ENCODE peak calls at places on chromosomes 12 and 14, in ten cellular contexts. Y, E, M, B, O, I, J, Z, R and V are unnamed samples.

GRCh38 chr12:15220961-15221885 is at the start of gene RERG:
- DNase-seq in Y (peak), B (peak), R (peak), M (peak), O (peak), J (peak), E (peak), I (peak), Z (peak), V (peak)

GRCh38 chr12:38728894-38729293 is 176.5 kb downstream of the CPNE8 start:
- DNase-seq in R (no peak), E (no peak), B (no peak), I (no peak), J (no peak), M (no peak), Z (no peak), O (no peak), Y (no peak), V (no peak)

GRCh38 chr12:10388611-10389010 is 1.2 kb downstream of the KLRK1 start:
- DNase-seq in O (no peak), Z (no peak), E (no peak), B (no peak), Y (no peak), R (no peak), I (no peak), M (no peak), J (no peak), V (no peak)

GRCh38 chr12:91778091-91778819 is 367.4 kb downstream of the BTG1 start:
- DNase-seq in M (no peak), Y (peak), B (no peak), O (no peak), R (peak), J (peak), I (no peak), Z (peak), E (no peak), V (no peak)

GRCh38 chr12:127640181-127640886 is 626.6 kb upstream of the TMEM132C start:
- DNase-seq in Z (no peak), Y (no peak), J (no peak), I (no peak), M (no peak), E (no peak), B (no peak), R (peak), O (peak), V (no peak)

GRCh38 chr14:64000749-64001148 is 147.9 kb downstream of the SYNE2 start:
- DNase-seq in M (no peak), O (no peak), Y (no peak), E (no peak), I (no peak), R (no peak), J (no peak), B (no peak), Z (no peak), V (no peak)

GRCh38 chr14:56118611-56119181 is 485 bp downstream of the PELI2 start:
- DNase-seq in O (no peak), Y (no peak), I (peak), R (no peak), Z (peak), B (no peak), E (peak), J (peak), M (peak), V (peak)

GRCh38 chr14:55448146-55448614 is 7.8 kb upstream of the TBPL2 start:
- DNase-seq in E (no peak), B (no peak), Z (peak), M (peak), Y (peak), J (peak), I (peak), R (peak), O (peak), V (no peak)

GRCh38 chr14:74620497-74620921 is 8.5 kb upstream of the LTBP2 start:
- DNase-seq in R (peak), I (no peak), M (no peak), Z (no peak), B (no peak), O (peak), J (peak), E (no peak), Y (peak), V (no peak)

GRCh38 chr14:54776361-54777001 is 126.1 kb downstream of the GCH1 start:
- DNase-seq in J (no peak), B (no peak), Z (no peak), M (peak), R (peak), Y (no peak), E (peak), O (peak), I (no peak), V (peak)

GRCh38 chr12:45577844-45578399 is 151.6 kb upstream of the ARID2 start:
- DNase-seq in R (no peak), Y (no peak), O (no peak), B (no peak), Z (no peak), E (no peak), I (no peak), J (no peak), M (no peak), V (no peak)

GRCh38 chr14:85534435-85534834 is 4.5 kb downstream of the FLRT2 start:
- DNase-seq in B (no peak), J (peak), E (no peak), I (no peak), R (peak), Z (no peak), Y (no peak), M (no peak), O (no peak), V (no peak)

GRCh38 chr12:92226961-92227360 is 81.3 kb upstream of the BTG1 start:
- DNase-seq in J (no peak), I (no peak), E (no peak), B (no peak), R (no peak), M (no peak), Z (no peak), O (no peak), Y (no peak), V (no peak)

GRCh38 chr12:87687362-87687761 is 341.8 kb downstream of the C12orf50 start:
- DNase-seq in Z (no peak), E (no peak), R (peak), I (no peak), Y (peak), M (no peak), B (no peak), J (peak), O (no peak), V (no peak)

GRCh38 chr12:88756153-88756552 is 175.9 kb upstream of the KITLG start:
- DNase-seq in M (no peak), J (no peak), Z (no peak), Y (no peak), R (no peak), I (no peak), B (no peak), O (no peak), E (no peak), V (no peak)

GRCh38 chr12:6384499-6385436 is 806 bp downstream of the LTBR start:
- DNase-seq in M (no peak), E (peak), I (no peak), Z (no peak), B (no peak), J (no peak), O (no peak), Y (no peak), R (no peak), V (no peak)

GRCh38 chr12:54300732-54301427 is at the start of gene NFE2:
- DNase-seq in M (no peak), R (peak), Z (no peak), Y (peak), O (peak), B (no peak), E (no peak), J (no peak), I (peak), V (peak)

GRCh38 chr14:34331728-34332623 is 130.1 kb downstream of the SPTSSA start:
- DNase-seq in I (peak), E (no peak), O (peak), R (peak), J (peak), Y (peak), M (peak), B (no peak), Z (peak), V (peak)

GRCh38 chr12:64102339-64102738 is 119.8 kb downstream of the KICS2 start:
- DNase-seq in E (no peak), M (no peak), Z (no peak), O (peak), J (no peak), Y (no peak), B (no peak), I (no peak), R (no peak), V (no peak)

GRCh38 chr12:45231515-45232145 is 15.7 kb downstream of the ANO6 start:
- DNase-seq in E (no peak), Z (no peak), B (no peak), I (no peak), O (no peak), R (peak), Y (peak), J (peak), M (no peak), V (no peak)

GRCh38 chr12:71846322-71846940 is 6.9 kb downstream of the TBC1D15 start:
- DNase-seq in Z (no peak), I (no peak), B (no peak), Y (peak), J (peak), R (peak), O (peak), M (no peak), E (no peak), V (no peak)

GRCh38 chr14:73613046-73613383 is 698 bp downstream of the ACOT6 start:
- DNase-seq in R (no peak), I (no peak), M (peak), Y (peak), E (no peak), O (peak), B (no peak), J (no peak), Z (no peak), V (no peak)

GRCh38 chr14:68774771-68775613 is 17.9 kb downstream of the ZFP36L1 start:
- DNase-seq in O (no peak), M (no peak), R (peak), J (no peak), Y (peak), I (peak), B (no peak), E (peak), Z (peak), V (peak)

GRCh38 chr12:77325505-77325904 is 260.1 kb upstream of the E2F7 start:
- DNase-seq in J (no peak), Z (no peak), R (no peak), I (no peak), B (no peak), O (no peak), E (no peak), M (no peak), Y (no peak), V (no peak)

GRCh38 chr12:95224202-95225170 is 6.9 kb downstream of the VEZT start:
- DNase-seq in M (no peak), J (no peak), R (peak), Z (no peak), I (no peak), O (no peak), B (no peak), Y (no peak), E (no peak), V (no peak)

GRCh38 chr14:106843951-106844483 is 1317.6 kb downstream of the TMEM121 start:
- DNase-seq in Y (no peak), M (peak), O (peak), Z (no peak), E (no peak), B (no peak), J (no peak), R (no peak), I (peak), V (no peak)

GRCh38 chr12:111993290-111994150 is 19.4 kb downstream of the TMEM116 start:
- DNase-seq in E (no peak), J (no peak), I (no peak), B (no peak), R (no peak), M (no peak), O (peak), Y (no peak), Z (no peak), V (no peak)

GRCh38 chr12:111991946-111992345 is 21.0 kb downstream of the TMEM116 start:
- DNase-seq in R (peak), B (no peak), Y (no peak), O (no peak), I (no peak), J (no peak), E (no peak), M (no peak), Z (no peak), V (no peak)

GRCh38 chr12:111992464-111992863 is 20.5 kb downstream of the TMEM116 start:
- DNase-seq in B (no peak), Z (no peak), M (no peak), J (no peak), E (no peak), R (no peak), I (no peak), Y (no peak), O (no peak), V (no peak)

GRCh38 chr12:111995782-111996480 is 17.0 kb downstream of the TMEM116 start:
- DNase-seq in J (no peak), E (no peak), Z (no peak), I (no peak), B (no peak), O (peak), R (no peak), M (no peak), Y (no peak), V (no peak)

DNA sequence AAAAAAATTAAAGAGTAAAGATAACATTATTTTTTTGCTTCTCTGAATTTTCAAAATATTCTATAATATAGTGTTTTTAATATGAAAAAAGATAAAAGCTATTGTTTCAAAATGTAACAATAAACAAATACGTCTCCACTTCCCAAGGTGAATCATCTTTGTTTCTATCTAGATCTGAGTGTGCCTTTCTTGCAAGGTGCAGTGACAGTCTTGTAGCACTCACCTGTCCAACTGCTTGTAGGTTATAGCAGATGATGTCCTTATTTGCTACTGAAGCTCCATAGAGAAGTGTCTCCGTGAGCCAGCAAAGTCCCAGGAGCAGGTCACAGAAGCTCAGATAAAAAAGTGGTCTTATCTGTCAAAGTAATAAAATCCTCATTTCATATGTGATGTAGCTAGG is 21.4 kb downstream of the TMEM116 start:
- DNase-seq in O (no peak), R (no peak), M (no peak), B (no peak), J (no peak), E (no peak), Z (no peak), I (no peak), Y (no peak), V (no peak)
- H3K4me3 ChIP-seq in O (no peak), R (no peak), M (no peak), B (no peak), J (no peak), E (no peak), Z (no peak), I (no peak), Y (no peak), V (no peak)

GRCh38 chr12:68097386-68097785 is 62.2 kb downstream of the IFNG start:
- DNase-seq in M (no peak), E (no peak), J (no peak), O (no peak), B (no peak), Z (no peak), Y (no peak), R (no peak), I (no peak), V (no peak)
- TF ChIP-seq POLR2A in M (no peak), E (no peak), J (no peak), O (no peak), B (no peak), Z (no peak), Y (no peak), R (no peak), I (no peak), V (no peak)

DNA sequence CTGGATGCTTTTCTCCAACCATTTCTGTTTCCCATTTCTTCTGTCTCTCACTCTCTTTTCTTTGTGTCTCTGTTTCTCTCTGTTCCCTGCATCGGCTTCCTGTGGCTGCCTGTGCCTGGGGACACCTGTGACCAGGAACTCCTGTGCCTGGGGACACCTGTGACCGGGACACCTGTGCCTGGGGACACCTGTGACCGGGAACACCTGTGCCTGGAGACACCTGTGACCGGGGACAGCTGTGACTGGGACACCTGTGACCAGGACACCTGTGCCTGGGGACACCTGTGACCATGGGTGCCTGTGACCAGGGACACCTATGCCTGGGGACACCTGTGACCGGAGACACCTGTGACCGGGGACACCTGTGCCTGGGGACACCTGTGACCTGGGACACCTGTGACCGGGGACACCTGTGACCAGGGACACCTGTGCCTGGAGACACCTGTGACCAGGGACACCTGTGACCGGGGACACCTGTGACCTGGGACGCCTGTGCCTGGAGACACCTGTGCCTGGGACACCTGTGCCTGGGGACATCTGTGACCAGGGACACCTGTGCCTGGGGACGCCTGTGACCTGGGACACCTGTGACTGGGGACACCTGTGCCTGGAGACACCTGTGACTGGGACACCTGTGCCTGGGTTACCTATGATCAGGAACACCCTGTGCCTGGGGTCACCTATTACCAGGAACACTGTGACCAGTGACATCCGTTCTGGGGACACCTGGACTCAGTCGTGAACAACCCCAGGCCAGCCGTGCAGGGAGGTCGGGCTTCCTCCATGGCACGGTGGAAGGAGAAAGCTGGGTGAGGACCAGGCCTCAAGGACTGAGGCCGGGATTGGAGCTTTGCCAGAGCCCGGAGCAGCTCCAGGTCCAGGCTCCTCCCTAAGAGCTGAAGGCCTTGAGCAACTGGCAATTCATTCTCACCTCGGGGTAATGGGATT is 23.4 kb upstream of the FBRSL1 start:
- DNase-seq in I (no peak), M (no peak), B (no peak), Z (no peak), J (no peak), R (no peak), Y (no peak), E (no peak), O (no peak), V (peak)
- TF ChIP-seq CTCF in I (no peak), M (no peak), B (no peak), Z (no peak), J (no peak), R (no peak), Y (no peak), E (no peak), O (no peak), V (no peak)

DNA sequence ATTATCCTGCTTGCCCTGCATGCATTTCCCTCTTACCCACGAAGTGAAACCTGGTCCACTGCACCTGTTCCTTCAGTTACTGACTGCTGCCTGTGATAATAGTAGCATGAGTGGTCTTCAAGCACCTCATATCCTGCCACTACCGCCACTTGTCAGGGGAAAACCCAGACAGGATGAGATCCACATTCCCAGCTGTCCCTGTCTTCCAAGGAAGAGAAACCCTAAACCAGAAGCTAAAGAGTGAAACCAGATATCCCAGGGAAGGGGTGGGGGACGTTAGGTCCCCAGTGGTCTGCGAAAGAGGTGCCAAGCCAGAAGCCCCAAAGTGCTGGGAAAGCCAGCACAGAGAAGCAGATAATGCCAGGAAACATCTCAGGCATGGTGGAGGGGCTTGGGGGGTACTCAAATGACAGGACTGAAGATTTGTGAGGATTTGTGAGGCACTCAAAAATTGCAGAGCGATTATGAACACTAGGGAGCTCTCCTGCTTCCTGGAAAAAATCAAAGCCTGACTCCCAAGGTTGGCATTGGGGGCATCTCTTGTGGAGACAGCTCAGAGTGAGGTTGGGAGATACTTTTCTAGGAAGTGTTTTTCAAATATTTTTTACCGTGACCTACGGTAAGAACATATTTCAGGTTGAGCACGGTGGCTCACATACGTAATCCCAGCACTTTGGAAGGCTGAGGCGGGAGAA is 77.9 kb downstream of the TMEM30B start:
- DNase-seq in E (no peak), Z (no peak), J (no peak), R (no peak), M (no peak), B (no peak), Y (no peak), I (no peak), O (no peak), V (no peak)
- H3K4me3 ChIP-seq in E (no peak), Z (no peak), J (no peak), R (no peak), M (no peak), B (no peak), Y (no peak), I (no peak), O (no peak), V (no peak)

GRCh38 chr12:132955933-132956725 is at the start of gene ZNF605:
- DNase-seq in Y (peak), B (peak), J (peak), O (peak), E (peak), Z (peak), M (peak), R (peak), I (peak), V (peak)
- TF ChIP-seq POLR2A in Y (peak), B (no peak), J (no peak), O (peak), E (no peak), Z (peak), M (no peak), R (no peak), I (no peak), V (no peak)